ENCODE peak calls at places on chromosome 19, in seven cellular contexts. N is body of pancreas; M is AG04450; O is NT2/D1; T is H9; L is ascending aorta; W is CD8-positive, alpha-beta T cell. D is an unnamed sample.

GRCh38 chr19:39436350-39436716 is 584 bp upstream of the RPS16 start:
- DNase-seq in L (no peak), T (no peak), M (no peak), W (no peak), O (no peak), N (no peak), D (no peak)

GRCh38 chr19:47247308-47247990 is 8.9 kb upstream of the CCDC9 start:
- DNase-seq in W (peak; percentile 80), N (peak; percentile 82), T (peak; percentile 80), L (no peak), M (peak; percentile 49), O (no peak), D (peak; percentile 86)

GRCh38 chr19:35736913-35737886 is 5.1 kb downstream of the IGFLR1 start:
- DNase-seq in M (no peak), N (no peak), W (no peak), T (no peak), O (no peak), L (no peak), D (no peak)

GRCh38 chr19:491146-491741 is 5.0 kb upstream of the MADCAM1 start:
- DNase-seq in L (no peak), O (no peak), M (no peak), T (peak; percentile 60), N (no peak), W (no peak), D (no peak)

GRCh38 chr19:1663854-1664253 is 11.4 kb upstream of the TCF3 start:
- DNase-seq in W (no peak), T (no peak), O (no peak), N (no peak), M (no peak), L (no peak), D (no peak)

GRCh38 chr19:800360-801029 is 3.2 kb downstream of the PTBP1 start:
- DNase-seq in O (no peak), L (no peak), N (peak; percentile 70), T (no peak), W (no peak), M (no peak), D (peak; percentile 70)

GRCh38 chr19:47813304-47813994 is 8.3 kb upstream of the CRX start:
- DNase-seq in L (no peak), T (peak; percentile 93), W (peak; percentile 79), M (no peak), N (peak; percentile 70), O (peak; percentile 77), D (peak; percentile 83)

GRCh38 chr19:29014857-29015436 is 198.0 kb downstream of the UQCRFS1 start:
- DNase-seq in O (no peak), N (no peak), W (no peak), M (no peak), T (peak; percentile 36), L (no peak), D (no peak)

GRCh38 chr19:18208098-18208951 is 4.5 kb upstream of the RAB3A start:
- DNase-seq in T (peak; percentile 72), M (peak; percentile 65), L (no peak), N (peak; percentile 46), W (peak; percentile 54), O (no peak), D (peak; percentile 67)

GRCh38 chr19:13054605-13055212 is 47.9 kb downstream of the LYL1 start:
- DNase-seq in W (no peak), M (no peak), T (no peak), L (no peak), O (no peak), N (no peak), D (no peak)

GRCh38 chr19:16853066-16853465 is 23.9 kb downstream of the SIN3B start:
- DNase-seq in N (no peak), M (no peak), W (no peak), O (no peak), T (no peak), L (no peak), D (no peak)

GRCh38 chr19:4916292-4917082 is 7.2 kb downstream of the UHRF1 start:
- DNase-seq in T (no peak), N (no peak), W (peak; percentile 58), L (no peak), O (no peak), M (no peak), D (peak; percentile 68)

GRCh38 chr19:1864480-1865171 is 1.2 kb upstream of the KLF16 start:
- DNase-seq in L (no peak), O (no peak), W (peak; percentile 59), N (peak; percentile 75), M (no peak), T (peak; percentile 89), D (peak; percentile 82)

GRCh38 chr19:39109641-39110040 is 15.9 kb upstream of the PAK4 start:
- DNase-seq in L (no peak), W (no peak), O (no peak), T (no peak), N (no peak), M (no peak), D (no peak)

GRCh38 chr19:5121286-5122120 is 152.6 kb downstream of the KDM4B start:
- DNase-seq in T (no peak), N (no peak), O (no peak), M (no peak), W (no peak), L (no peak), D (no peak)

GRCh38 chr19:18239303-18239702 is 13.1 kb upstream of the PDE4C start:
- DNase-seq in N (no peak), M (no peak), W (no peak), O (no peak), T (peak; percentile 56), L (no peak), D (no peak)

GRCh38 chr19:43667524-43668405 is 2.2 kb downstream of the PLAUR start:
- DNase-seq in L (no peak), N (no peak), W (no peak), O (no peak), T (no peak), M (no peak), D (no peak)

GRCh38 chr19:56139847-56140582 is 1.1 kb upstream of the ZNF444 start:
- DNase-seq in W (no peak), N (peak; percentile 35), T (no peak), M (no peak), O (no peak), L (no peak), D (no peak)

GRCh38 chr19:55781112-55781511 is 12.2 kb downstream of the RFPL4AL1 start:
- DNase-seq in T (no peak), O (no peak), N (no peak), W (no peak), M (no peak), L (no peak), D (no peak)

GRCh38 chr19:3642987-3643386 is 16.4 kb upstream of the CACTIN start:
- DNase-seq in T (peak; percentile 73), N (no peak), L (no peak), M (no peak), O (no peak), W (no peak), D (no peak)

GRCh38 chr19:14480695-14481069 is 5.5 kb upstream of the PTGER1 start:
- DNase-seq in N (no peak), L (no peak), M (peak; percentile 29), W (no peak), T (no peak), O (no peak), D (no peak)

GRCh38 chr19:45305007-45305406 is 17.7 kb downstream of the CKM start:
- DNase-seq in N (no peak), T (no peak), M (no peak), L (no peak), O (no peak), W (no peak), D (no peak)
- H3K9me3 ChIP-seq in N (no peaks in the 10 kb centered on the region), T (no peaks in the 10 kb centered on the region), M (peaks cover 13% of the 10 kb centered on the region), L (no peaks in the 10 kb centered on the region), O (no peaks in the 10 kb centered on the region), W (no peaks in the 10 kb centered on the region), D (no peaks in the 10 kb centered on the region)

GRCh38 chr19:15511671-15512424 is 3.5 kb downstream of the CYP4F22 start:
- DNase-seq in M (no peak), N (no peak), O (no peak), W (no peak), L (no peak), T (no peak), D (no peak)

GRCh38 chr19:15506074-15506565 is 2.2 kb upstream of the CYP4F22 start:
- DNase-seq in O (no peak), M (no peak), W (no peak), N (no peak), T (no peak), L (no peak), D (no peak)

GRCh38 chr19:15507068-15508034 is 974 bp upstream of the CYP4F22 start:
- DNase-seq in L (no peak), W (no peak), O (no peak), N (no peak), T (no peak), M (no peak), D (no peak)

GRCh38 chr19:15502264-15502663 is 6.1 kb upstream of the CYP4F22 start:
- DNase-seq in T (no peak), N (no peak), O (no peak), W (no peak), M (no peak), L (no peak), D (no peak)

GRCh38 chr19:15508035-15508710 is at the start of gene CYP4F22:
- DNase-seq in T (no peak), M (no peak), N (no peak), L (no peak), W (peak; percentile 18), O (no peak), D (no peak)
- H3K9me3 ChIP-seq in T (peaks cover 75% of the 10 kb centered on the region), M (no peaks in the 10 kb centered on the region), N (no peaks in the 10 kb centered on the region), L (no peaks in the 10 kb centered on the region), W (no peaks in the 10 kb centered on the region), O (no peaks in the 10 kb centered on the region), D (no peaks in the 10 kb centered on the region)

DNA sequence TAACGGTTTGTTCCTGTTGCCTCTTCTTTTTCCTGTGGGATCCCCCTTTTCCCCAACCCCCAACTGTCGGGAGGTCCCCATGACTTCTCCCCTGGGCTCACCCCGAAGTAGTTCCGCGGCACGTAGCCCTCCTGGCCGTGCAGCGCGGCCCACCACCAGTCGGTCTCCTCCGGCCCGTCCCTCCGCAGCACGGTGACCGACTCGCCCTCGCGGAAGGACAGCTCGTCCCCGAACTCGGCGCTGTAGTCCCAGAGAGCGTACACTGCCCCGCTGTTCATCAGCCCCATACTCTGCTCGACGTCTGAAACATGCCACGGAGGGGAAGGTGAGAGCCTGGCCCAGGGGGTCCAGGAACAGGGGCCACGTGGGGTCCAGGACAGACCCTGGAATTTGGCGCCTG is 12.1 kb upstream of the ERCC2 start:
- DNase-seq in L (no peak), T (no peak), O (no peak), M (no peak), N (no peak), W (no peak), D (no peak)
- H3K9me3 ChIP-seq in L (no peaks in the 10 kb centered on the region), T (no peaks in the 10 kb centered on the region), O (no peaks in the 10 kb centered on the region), M (no peaks in the 10 kb centered on the region), N (no peaks in the 10 kb centered on the region), W (no peaks in the 10 kb centered on the region), D (no peaks in the 10 kb centered on the region)

DNA sequence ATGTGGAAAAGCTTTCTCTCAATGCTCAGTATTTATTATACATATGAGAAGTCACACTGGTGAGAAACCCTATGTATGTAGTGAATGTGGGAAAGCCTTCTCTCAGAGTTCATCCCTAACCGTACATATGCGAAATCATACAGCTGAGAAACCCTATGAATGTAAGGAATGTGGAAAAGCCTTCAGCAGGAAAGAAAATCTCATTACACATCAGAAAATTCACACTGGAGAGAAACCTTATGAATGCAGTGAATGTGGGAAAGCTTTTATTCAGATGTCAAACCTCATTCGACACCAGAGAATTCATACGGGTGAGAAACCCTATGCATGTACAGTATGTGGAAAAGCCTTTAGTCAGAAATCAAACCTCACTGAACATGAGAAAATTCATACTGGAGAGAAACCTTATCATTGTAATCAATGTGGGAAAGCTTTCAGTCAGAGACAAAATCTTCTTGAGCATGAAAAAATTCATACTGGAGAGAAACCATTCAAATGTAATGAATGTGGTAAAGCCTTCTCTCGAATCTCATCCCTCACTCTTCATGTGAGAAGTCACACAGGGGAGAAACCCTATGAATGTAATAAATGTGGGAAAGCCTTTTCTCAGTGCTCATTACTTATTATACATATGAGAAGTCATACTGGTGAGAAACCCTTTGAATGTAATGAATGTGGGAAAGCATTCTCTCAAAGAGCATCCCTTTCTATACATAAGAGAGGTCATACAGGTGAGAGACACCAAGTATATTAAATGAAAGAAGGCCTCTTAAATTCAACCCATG is 34.4 kb downstream of the ZNF568 start:
- DNase-seq in W (no peak), N (no peak), L (no peak), M (no peak), O (no peak), T (no peak), D (no peak)
- H3K9me3 ChIP-seq in W (peaks cover 32% of the 10 kb centered on the region), N (peaks cover 47% of the 10 kb centered on the region), L (peaks cover 85% of the 10 kb centered on the region), M (peaks cover 33% of the 10 kb centered on the region), O (peaks cover 34% of the 10 kb centered on the region), T (peaks cover 60% of the 10 kb centered on the region), D (peaks cover 76% of the 10 kb centered on the region)

D was measured in Peyer's patch.